ENCODE peak calls at places on chromosome X, in ten cellular contexts. G is lung, A is right lobe of liver, C is body of pancreas, J is lower lobe of right lung, Q is PC-3, H is H9, K is fibroblast of lung, T is DND-41, F is bronchial epithelial cell. E is an unnamed sample. For H3K27me3, the result is how much of the 10 kb centered on the place peaks cover.

GRCh38 chrX:39161856-39162255 is 360.6 kb downstream of the MID1IP1 start:
- DNase-seq in G (no peak), A (no peak), C (no peak), J (no peak), Q (no peak), H (no peak), K (no peak), T (no peak), F (no peak), E (no peak)

GRCh38 chrX:14718403-14718802 is 154.5 kb downstream of the FANCB start:
- DNase-seq in G (no peak), A (no peak), C (no peak), J (no peak), Q (peak), H (no peak), K (peak), T (no peak), F (peak), E (no peak)

GRCh38 chrX:323721-324628 is 5.4 kb upstream of the GTPBP6 start:
- DNase-seq in G (no peak), A (peak), C (no peak), J (peak), Q (peak), H (peak), K (peak), T (peak), F (peak), E (peak)

GRCh38 chrX:134603806-134604700 is 54.2 kb downstream of the PLAC1 start:
- DNase-seq in G (no peak), A (no peak), C (no peak), J (no peak), Q (peak), H (no peak), K (peak), T (no peak), F (peak), E (no peak)

GRCh38 chrX:30781711-30782444 is 107.2 kb downstream of the TAB3 start:
- DNase-seq in G (no peak), A (no peak), C (no peak), J (no peak), Q (peak), H (no peak), K (no peak), T (no peak), F (no peak), E (no peak)

GRCh38 chrX:121179972-121180371 is 132.6 kb downstream of the GLUD2 start:
- DNase-seq in G (no peak), A (no peak), C (no peak), J (no peak), Q (no peak), H (no peak), K (no peak), T (no peak), F (no peak), E (no peak)

GRCh38 chrX:67555578-67556203 is 11.9 kb downstream of the AR start:
- DNase-seq in G (peak), A (peak), C (peak), J (peak), Q (peak), H (peak), K (peak), T (peak), F (peak), E (no peak)

GRCh38 chrX:110759785-110760184 is 35.8 kb downstream of the CHRDL1 start:
- DNase-seq in G (no peak), A (no peak), C (no peak), J (no peak), Q (no peak), H (no peak), K (peak), T (no peak), F (no peak), E (no peak)

GRCh38 chrX:63738696-63739095 is 46.3 kb downstream of the ARHGEF9 start:
- DNase-seq in G (no peak), A (no peak), C (no peak), J (no peak), Q (no peak), H (no peak), K (no peak), T (no peak), F (no peak), E (no peak)

GRCh38 chrX:39582091-39582490 is 515.7 kb downstream of the BCOR start:
- DNase-seq in G (no peak), A (peak), C (peak), J (no peak), Q (peak), H (no peak), K (peak), T (no peak), F (peak), E (no peak)

GRCh38 chrX:134542485-134542884 is 82.5 kb downstream of the HPRT1 start:
- DNase-seq in G (no peak), A (no peak), C (no peak), J (no peak), Q (peak), H (no peak), K (peak), T (peak), F (peak), E (peak)

GRCh38 chrX:154411981-154412340 is 622 bp downstream of the TAFAZZIN start:
- DNase-seq in G (peak), A (peak), C (peak), J (peak), Q (peak), H (peak), K (peak), T (peak), F (no peak), E (peak)

GRCh38 chrX:95764972-95765451 is 919.6 kb upstream of the DIAPH2 start:
- DNase-seq in G (peak), A (no peak), C (no peak), J (no peak), Q (peak), H (peak), K (peak), T (no peak), F (peak), E (no peak)

GRCh38 chrX:129585691-129586090 is 45.6 kb downstream of the OCRL start:
- DNase-seq in G (no peak), A (no peak), C (no peak), J (no peak), Q (no peak), H (no peak), K (no peak), T (no peak), F (peak), E (no peak)

GRCh38 chrX:110394653-110395052 is 36.0 kb downstream of the RTL9 start:
- DNase-seq in G (no peak), A (no peak), C (no peak), J (no peak), Q (peak), H (no peak), K (peak), T (no peak), F (peak), E (no peak)

GRCh38 chrX:37926700-37927099 is 79.3 kb upstream of the DYNLT3 start:
- DNase-seq in G (no peak), A (no peak), C (no peak), J (no peak), Q (peak), H (no peak), K (peak), T (no peak), F (peak), E (no peak)

GRCh38 chrX:68695206-68695845 is 47.9 kb downstream of the STARD8 start:
- DNase-seq in G (no peak), A (no peak), C (no peak), J (no peak), Q (no peak), H (no peak), K (no peak), T (no peak), F (no peak), E (no peak)

GRCh38 chrX:51496501-51497291 is at the start of gene NUDT11:
- DNase-seq in G (peak), A (peak), C (peak), J (peak), Q (peak), H (peak), K (peak), T (no peak), F (peak), E (peak)

GRCh38 chrX:136585960-136586359 is 53.9 kb downstream of the VGLL1 start:
- DNase-seq in G (no peak), A (no peak), C (no peak), J (no peak), Q (no peak), H (no peak), K (no peak), T (no peak), F (no peak), E (no peak)

GRCh38 chrX:133726642-133727041 is 258.8 kb downstream of the GPC3 start:
- DNase-seq in G (no peak), A (no peak), C (no peak), J (no peak), Q (peak), H (no peak), K (no peak), T (no peak), F (no peak), E (no peak)

GRCh38 chrX:151725338-151725614 is 9.3 kb upstream of the CNGA2 start:
- DNase-seq in G (no peak), A (no peak), C (no peak), J (no peak), Q (no peak), H (no peak), K (no peak), T (no peak), F (no peak), E (no peak)

GRCh38 chrX:9677098-9677739 is 88.4 kb downstream of the GPR143 start:
- DNase-seq in G (no peak), A (no peak), C (no peak), J (no peak), Q (peak), H (no peak), K (peak), T (no peak), F (peak), E (no peak)

GRCh38 chrX:43557792-43558191 is 98.3 kb upstream of the MAOA start:
- DNase-seq in G (peak), A (peak), C (peak), J (peak), Q (peak), H (peak), K (peak), T (peak), F (peak), E (peak)

GRCh38 chrX:154074199-154074598 is 23.3 kb downstream of the MECP2 start:
- DNase-seq in G (no peak), A (no peak), C (no peak), J (no peak), Q (peak), H (no peak), K (peak), T (no peak), F (peak), E (no peak)

GRCh38 chrX:139639253-139639652 is 68.7 kb downstream of the MCF2 start:
- DNase-seq in G (no peak), A (no peak), C (no peak), J (no peak), Q (no peak), H (no peak), K (no peak), T (no peak), F (no peak), E (peak)

GRCh38 chrX:135595543-135595942 is 75.1 kb downstream of the INTS6L start:
- DNase-seq in G (no peak), A (no peak), C (no peak), J (no peak), Q (no peak), H (no peak), K (no peak), T (no peak), F (no peak), E (no peak)

GRCh38 chrX:41473936-41474725 is 27.0 kb downstream of the NYX start:
- DNase-seq in G (no peak), A (no peak), C (no peak), J (no peak), Q (no peak), H (peak), K (no peak), T (no peak), F (no peak), E (no peak)

GRCh38 chrX:44344194-44344593 is 722 bp upstream of the EFHC2 start:
- DNase-seq in G (peak), A (peak), C (peak), J (peak), Q (no peak), H (peak), K (no peak), T (no peak), F (peak), E (peak)

GRCh38 chrX:19875051-19875432 is 12.4 kb downstream of the SH3KBP1 start:
- DNase-seq in G (no peak), A (no peak), C (no peak), J (peak), Q (peak), H (no peak), K (peak), T (peak), F (no peak), E (no peak)

GRCh38 chrX:15055146-15055930 is 182.1 kb downstream of the MOSPD2 start:
- DNase-seq in G (no peak), A (no peak), C (no peak), J (no peak), Q (peak), H (no peak), K (peak), T (no peak), F (peak), E (no peak)

GRCh38 chrX:87664381-87664780 is 146.8 kb downstream of the KLHL4 start:
- DNase-seq in G (no peak), A (no peak), C (no peak), J (no peak), Q (peak), H (no peak), K (peak), T (no peak), F (peak), E (no peak)

GRCh38 chrX:63434206-63434605 is 83.1 kb upstream of the SPIN4 start:
- DNase-seq in G (no peak), A (no peak), C (no peak), J (no peak), Q (peak), H (no peak), K (no peak), T (no peak), F (no peak), E (no peak)

GRCh38 chrX:137194164-137194563 is 160.4 kb upstream of the GPR101 start:
- DNase-seq in G (no peak), A (no peak), C (peak), J (no peak), Q (peak), H (peak), K (no peak), T (peak), F (peak), E (no peak)

GRCh38 chrX:22032084-22032483 is at the start of gene PHEX:
- DNase-seq in G (no peak), A (no peak), C (no peak), J (no peak), Q (no peak), H (no peak), K (no peak), T (no peak), F (no peak), E (no peak)

GRCh38 chrX:1491851-1492349 is 39.2 kb upstream of the ASMTL start:
- DNase-seq in G (no peak), A (no peak), C (no peak), J (no peak), Q (peak), H (peak), K (no peak), T (peak), F (no peak), E (no peak)

GRCh38 chrX:9656277-9656676 is 109.4 kb downstream of the GPR143 start:
- DNase-seq in G (no peak), A (no peak), C (peak), J (no peak), Q (peak), H (no peak), K (no peak), T (no peak), F (no peak), E (no peak)

GRCh38 chrX:25021132-25021498 is 5.3 kb upstream of the ARX start:
- DNase-seq in G (no peak), A (no peak), C (no peak), J (no peak), Q (no peak), H (no peak), K (no peak), T (no peak), F (no peak), E (no peak)
- TF ChIP-seq CTCF in G (no peak), A (no peak), C (no peak), J (no peak), Q (no peak), H (no peak), K (no peak), T (no peak), F (no peak), E (no peak)

DNA sequence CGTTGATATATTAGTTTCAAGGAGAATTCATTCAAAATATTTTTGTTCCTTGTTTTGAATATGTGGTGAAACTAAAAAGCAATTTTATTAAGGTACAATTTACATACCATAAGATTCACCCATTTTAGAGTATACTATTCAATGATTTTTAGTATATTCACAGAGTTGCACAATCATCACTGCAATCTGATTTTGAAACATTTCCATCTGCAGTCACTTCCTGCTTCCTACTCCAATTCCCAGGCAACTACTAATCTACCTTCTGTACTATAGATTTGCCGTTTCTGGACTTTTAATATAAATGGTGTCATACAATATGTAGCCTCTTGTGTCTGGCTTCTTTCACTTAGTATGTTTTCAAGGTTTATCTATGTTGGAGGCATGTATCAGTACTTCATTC is 71.3 kb downstream of the SLC9A7 start:
- DNase-seq in G (no peak), A (no peak), C (no peak), J (no peak), Q (peak), H (no peak), K (no peak), T (no peak), F (peak), E (no peak)
- H3K27me3 ChIP-seq in G (under half), A (under half), C (under half), J (under half), Q (under half), H (under half), K (under half), T (under half), F (under half), E (under half)

GRCh38 chrX:147763131-147763530 is 148.6 kb upstream of the FMR1 start:
- DNase-seq in G (no peak), A (no peak), C (no peak), J (no peak), Q (no peak), H (no peak), K (no peak), T (peak), F (no peak), E (no peak)
- TF ChIP-seq CTCF in G (no peak), A (no peak), C (no peak), J (no peak), Q (no peak), H (no peak), K (no peak), T (no peak), F (no peak), E (no peak)

GRCh38 chrX:55451626-55451989 is 319 bp upstream of the MAGEH1 start:
- DNase-seq in G (no peak), A (no peak), C (no peak), J (no peak), Q (no peak), H (no peak), K (no peak), T (no peak), F (peak), E (no peak)

GRCh38 chrX:55452825-55453124 is 848 bp downstream of the MAGEH1 start:
- DNase-seq in G (no peak), A (no peak), C (no peak), J (no peak), Q (no peak), H (no peak), K (no peak), T (no peak), F (no peak), E (no peak)

GRCh38 chrX:55451125-55451524 is 802 bp upstream of the MAGEH1 start:
- DNase-seq in G (no peak), A (no peak), C (no peak), J (no peak), Q (no peak), H (no peak), K (no peak), T (no peak), F (no peak), E (no peak)

GRCh38 chrX:55451990-55452824 is at the start of gene MAGEH1:
- DNase-seq in G (peak), A (peak), C (peak), J (peak), Q (peak), H (peak), K (peak), T (peak), F (peak), E (peak)

GRCh38 chrX:55450259-55450658 is 1.7 kb upstream of the MAGEH1 start:
- DNase-seq in G (no peak), A (no peak), C (peak), J (no peak), Q (peak), H (no peak), K (no peak), T (no peak), F (no peak), E (no peak)
- H3K27me3 ChIP-seq in G (under half), A (under half), C (under half), J (under half), Q (under half), H (under half), K (under half), T (under half), F (under half), E (under half)

GRCh38 chrX:53244610-53245009 is 19.6 kb upstream of the KDM5C start:
- DNase-seq in G (no peak), A (no peak), C (no peak), J (no peak), Q (peak), H (no peak), K (no peak), T (no peak), F (no peak), E (no peak)
- TF ChIP-seq CTCF in G (no peak), A (peak), C (no peak), J (no peak), Q (peak), H (peak), K (no peak), T (peak), F (no peak), E (no peak)

GRCh38 chrX:74705269-74705668 is 90.8 kb upstream of the RLIM start:
- DNase-seq in G (no peak), A (no peak), C (no peak), J (no peak), Q (no peak), H (no peak), K (no peak), T (no peak), F (no peak), E (no peak)
- H3K27me3 ChIP-seq in G (under half), A (under half), C (under half), J (under half), Q (under half), H (under half), K (under half), T (under half), F (under half), E (under half)

DNA sequence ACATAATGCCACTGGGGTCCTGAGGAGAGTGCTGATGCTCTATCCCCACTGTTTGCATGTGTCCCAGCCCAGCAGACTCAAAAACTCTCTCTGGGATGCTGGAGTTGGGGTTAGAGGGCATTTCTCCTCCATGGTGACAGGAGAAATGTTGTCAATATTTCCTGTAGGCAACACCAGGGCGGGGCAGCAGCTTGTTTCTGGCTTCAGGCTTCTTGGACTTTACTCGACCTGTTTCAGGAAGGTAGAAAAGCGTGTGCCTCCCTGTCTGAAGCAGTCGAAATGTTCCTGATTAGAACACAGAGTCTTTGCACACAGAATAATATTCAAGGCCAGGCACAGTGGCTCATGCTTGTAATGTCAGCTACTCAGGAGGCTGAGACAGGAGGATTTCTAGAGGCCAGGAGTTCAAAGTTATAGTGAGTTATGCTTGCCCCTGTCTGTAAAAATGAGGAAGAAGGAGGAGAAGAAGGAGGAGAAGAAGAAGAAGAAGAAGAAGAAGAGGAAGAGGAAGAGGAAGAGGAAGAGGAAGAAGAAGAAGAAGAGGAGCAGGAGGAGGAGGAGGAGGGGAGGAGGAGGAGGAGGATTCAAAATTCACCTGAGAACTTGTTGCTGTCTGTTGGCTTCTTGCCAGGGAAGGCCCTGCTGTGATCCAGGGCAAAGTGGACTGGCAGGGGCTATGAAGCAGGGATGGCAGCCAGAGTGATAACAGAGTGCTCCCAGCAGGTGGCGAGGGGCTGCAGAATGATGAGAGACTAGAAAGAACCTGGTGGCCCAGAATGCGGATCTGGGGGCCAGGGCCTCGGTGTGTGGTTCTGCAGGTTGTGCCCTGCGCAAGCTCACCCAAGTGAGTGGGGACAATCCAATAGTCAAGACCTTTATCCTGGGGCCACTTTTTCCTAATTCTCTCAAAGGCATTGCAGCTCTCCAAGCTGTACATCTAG is 82.9 kb downstream of the RTL5 start:
- DNase-seq in G (no peak), A (no peak), C (no peak), J (no peak), Q (peak), H (no peak), K (no peak), T (peak), F (no peak), E (no peak)
- TF ChIP-seq CTCF in G (no peak), A (no peak), C (no peak), J (no peak), Q (peak), H (no peak), K (no peak), T (peak), F (no peak), E (no peak)